ENCODE peak calls at places on chromosomes 16 and 17, in seven cellular contexts. U is HCT116, K is SK-N-SH, A is H1, R is GM12878, H is K562, B is HepG2. L is an unnamed sample.

GRCh38 chr16:59113009-59113408 is 378.9 kb upstream of the GOT2 start:
- DNase-seq in R (no peak), U (no peak), K (no peak), A (no peak), H (no peak), B (no peak), L (no peak)

GRCh38 chr17:10792156-10792555 is 11.7 kb downstream of the TMEM238L start:
- DNase-seq in U (no peak), A (no peak), R (no peak), H (no peak), B (no peak), K (no peak), L (no peak)

GRCh38 chr17:42674755-42675347 is 1.9 kb downstream of the PLEKHH3 start:
- DNase-seq in R (no peak), H (no peak), U (no peak), K (no peak), A (no peak), B (no peak), L (peak; percentile 80)

GRCh38 chr17:80498242-80498919 is 22.0 kb upstream of the NPTX1 start:
- DNase-seq in K (no peak), A (no peak), U (no peak), H (no peak), B (peak; percentile 76), R (no peak), L (no peak)

GRCh38 chr17:32609085-32609484 is 122.3 kb downstream of the CDK5R1 start:
- DNase-seq in H (no peak), R (peak; percentile 59), B (peak; percentile 6), U (peak; percentile 31), A (no peak), K (peak; percentile 50), L (peak; percentile 46)

GRCh38 chr16:25228372-25228771 is 11.6 kb downstream of the AQP8 start:
- DNase-seq in A (no peak), H (no peak), B (no peak), R (no peak), U (no peak), K (no peak), L (no peak)

GRCh38 chr17:57861000-57861736 is 11.3 kb upstream of the MRPS23 start:
- DNase-seq in A (no peak), B (peak; percentile 94), H (peak; percentile 63), U (peak; percentile 75), R (no peak), K (peak; percentile 70), L (peak; percentile 90)

GRCh38 chr16:64983983-64984382 is 137.9 kb downstream of the CDH11 start:
- DNase-seq in R (no peak), B (peak; percentile 5), H (peak; percentile 24), K (peak; percentile 32), U (no peak), A (peak; percentile 29), L (no peak)

GRCh38 chr17:72422505-72423285 is 301.9 kb downstream of the SOX9 start:
- DNase-seq in R (peak; percentile 94), U (peak; percentile 95), K (peak; percentile 71), H (no peak), B (peak; percentile 96), A (no peak), L (no peak)

GRCh38 chr17:2323629-2324314 is 12.5 kb downstream of the TSR1 start:
- DNase-seq in B (no peak), A (no peak), K (no peak), H (no peak), U (no peak), R (no peak), L (no peak)

GRCh38 chr17:36482611-36483504 is 3.6 kb upstream of the ZNHIT3 start:
- DNase-seq in K (peak; percentile 97), R (peak; percentile 9), U (peak; percentile 66), B (peak; percentile 54), H (peak; percentile 92), A (peak; percentile 65), L (peak; percentile 96)

GRCh38 chr16:17273142-17273561 is 197.6 kb downstream of the XYLT1 start:
- DNase-seq in K (no peak), U (peak; percentile 69), A (no peak), B (peak; percentile 35), H (no peak), R (no peak), L (no peak)

GRCh38 chr17:63966646-63967265 is 6.0 kb downstream of the SCN4A start:
- DNase-seq in B (no peak), U (no peak), H (no peak), K (no peak), R (peak; percentile 60), A (no peak), L (no peak)

GRCh38 chr16:11361043-11361442 is 15.8 kb downstream of the RMI2 start:
- DNase-seq in K (no peak), U (no peak), B (no peak), A (no peak), H (no peak), R (no peak), L (no peak)

GRCh38 chr17:34639706-34640425 is 60.5 kb downstream of the TMEM132E start:
- DNase-seq in R (no peak), U (no peak), B (no peak), H (no peak), A (no peak), K (no peak), L (no peak)

GRCh38 chr16:20894388-20894787 is 5.8 kb downstream of the DCUN1D3 start:
- DNase-seq in A (no peak), U (no peak), R (no peak), B (peak; percentile 46), H (no peak), K (no peak), L (no peak)

GRCh38 chr16:12803203-12804093 is at the start of gene CPPED1:
- DNase-seq in A (peak; percentile 78), K (peak; percentile 95), R (peak; percentile 72), B (peak; percentile 93), H (peak; percentile 97), U (peak; percentile 83), L (peak; percentile 77)
- TF ChIP-seq JUND in A (no peak), K (no peak), R (peak; percentile 10), B (no peak), H (peak; percentile 37), U (no peak), L (no peak)

GRCh38 chr17:17109231-17109630 is 67.0 kb downstream of the MPRIP start:
- DNase-seq in K (no peak), H (no peak), B (no peak), U (no peak), R (no peak), A (no peak), L (no peak)
- TF ChIP-seq JUND in K (no peak), H (no peak), B (no peak), U (no peak), R (no peak), A (no peak), L (no peak)

GRCh38 chr17:83122834-83123233 is 43.4 kb downstream of the METRNL start:
- DNase-seq in A (no peak), K (no peak), H (no peak), B (no peak), R (no peak), U (no peak), L (no peak)

GRCh38 chr17:83125515-83126274 is 46.3 kb downstream of the METRNL start:
- DNase-seq in K (no peak), U (no peak), A (no peak), R (no peak), H (no peak), B (no peak), L (no peak)

GRCh38 chr17:83127431-83128160 is 48.2 kb downstream of the METRNL start:
- DNase-seq in A (no peak), K (no peak), H (no peak), U (no peak), R (no peak), B (no peak), L (no peak)

GRCh38 chr17:83126275-83126930 is 47.0 kb downstream of the METRNL start:
- DNase-seq in A (no peak), H (peak; percentile 56), R (no peak), K (no peak), B (no peak), U (no peak), L (no peak)

GRCh38 chr17:83124871-83125514 is 45.6 kb downstream of the METRNL start:
- DNase-seq in K (no peak), R (no peak), H (no peak), B (no peak), A (no peak), U (no peak), L (no peak)
- TF ChIP-seq JUND in K (no peak), R (no peak), H (no peak), B (no peak), A (no peak), U (no peak), L (no peak)

GRCh38 chr17:43832168-43832975 is 574 bp downstream of the MPP3 start:
- DNase-seq in U (no peak), H (no peak), R (no peak), B (peak; percentile 21), A (no peak), K (peak; percentile 90), L (peak; percentile 91)
- TF ChIP-seq JUND in U (no peak), H (no peak), R (no peak), B (no peak), A (no peak), K (no peak), L (no peak)